ENCODE peak calls at places on chromosomes 4 and X, in eight cellular contexts. One of them, this sample, is unnamed.

GRCh38 chr4:7595883-7596535 is 161.3 kb upstream of the PSAPL1 start:
- DNase-seq in fibroblast of lung: peak; percentile 62
- DNase-seq in PC-3: peak; percentile 58
- DNase-seq in adrenal gland: no peak
- DNase-seq in suprapubic skin: no peak
- DNase-seq in pancreas: no peak
- DNase-seq in GM23248: no peak
- DNase-seq in left ventricle myocardium inferior: no peak
- DNase-seq in this sample: no peak

GRCh38 chr4:155667538-155668511 is 1.2 kb downstream of the GUCY1A1 start:
- DNase-seq in fibroblast of lung: peak; percentile 39
- DNase-seq in PC-3: peak; percentile 45
- DNase-seq in adrenal gland: peak; percentile 20
- DNase-seq in suprapubic skin: peak; percentile 56
- DNase-seq in pancreas: peak; percentile 57
- DNase-seq in GM23248: peak; percentile 45
- DNase-seq in left ventricle myocardium inferior: peak; percentile 61
- DNase-seq in this sample: no peak

GRCh38 chrX:25034889-25035288 is 19.1 kb upstream of the ARX start:
- DNase-seq in fibroblast of lung: no peak
- DNase-seq in PC-3: peak; percentile 36
- DNase-seq in adrenal gland: no peak
- DNase-seq in suprapubic skin: no peak
- DNase-seq in pancreas: no peak
- DNase-seq in GM23248: peak; percentile 36
- DNase-seq in left ventricle myocardium inferior: no peak
- DNase-seq in this sample: no peak

GRCh38 chr4:84019626-84020025 is 479.5 kb downstream of the NKX6-1 start:
- DNase-seq in fibroblast of lung: no peak
- DNase-seq in PC-3: no peak
- DNase-seq in adrenal gland: no peak
- DNase-seq in suprapubic skin: no peak
- DNase-seq in pancreas: no peak
- DNase-seq in GM23248: no peak
- DNase-seq in left ventricle myocardium inferior: no peak
- DNase-seq in this sample: no peak

GRCh38 chr4:104716584-104716983 is 221.9 kb upstream of the CXXC4 start:
- DNase-seq in fibroblast of lung: no peak
- DNase-seq in PC-3: no peak
- DNase-seq in adrenal gland: no peak
- DNase-seq in suprapubic skin: no peak
- DNase-seq in pancreas: no peak
- DNase-seq in GM23248: no peak
- DNase-seq in left ventricle myocardium inferior: no peak
- DNase-seq in this sample: no peak

GRCh38 chrX:16239211-16239610 is 71.9 kb downstream of the MAGEB17 start:
- DNase-seq in fibroblast of lung: peak; percentile 94
- DNase-seq in PC-3: peak; percentile 88
- DNase-seq in adrenal gland: no peak
- DNase-seq in suprapubic skin: no peak
- DNase-seq in pancreas: no peak
- DNase-seq in GM23248: peak; percentile 64
- DNase-seq in left ventricle myocardium inferior: no peak
- DNase-seq in this sample: no peak

GRCh38 chr4:147760695-147761094 is 28.8 kb downstream of the ARHGAP10 start:
- DNase-seq in fibroblast of lung: no peak
- DNase-seq in PC-3: no peak
- DNase-seq in adrenal gland: peak; percentile 35
- DNase-seq in suprapubic skin: no peak
- DNase-seq in pancreas: peak; percentile 53
- DNase-seq in GM23248: no peak
- DNase-seq in left ventricle myocardium inferior: peak; percentile 43
- DNase-seq in this sample: no peak

GRCh38 chrX:56762707-56763555 is 33.9 kb downstream of the NBDY start:
- DNase-seq in fibroblast of lung: no peak
- DNase-seq in PC-3: no peak
- DNase-seq in adrenal gland: no peak
- DNase-seq in suprapubic skin: no peak
- DNase-seq in pancreas: no peak
- DNase-seq in GM23248: no peak
- DNase-seq in left ventricle myocardium inferior: no peak
- DNase-seq in this sample: no peak

GRCh38 chr4:167613381-167613780 is 379.1 kb upstream of the SPOCK3 start:
- DNase-seq in fibroblast of lung: no peak
- DNase-seq in PC-3: no peak
- DNase-seq in adrenal gland: no peak
- DNase-seq in suprapubic skin: no peak
- DNase-seq in pancreas: no peak
- DNase-seq in GM23248: no peak
- DNase-seq in left ventricle myocardium inferior: no peak
- DNase-seq in this sample: no peak

GRCh38 chr4:1753692-1754311 is 32.5 kb downstream of the TACC3 start:
- DNase-seq in fibroblast of lung: no peak
- DNase-seq in PC-3: no peak
- DNase-seq in adrenal gland: no peak
- DNase-seq in suprapubic skin: no peak
- DNase-seq in pancreas: no peak
- DNase-seq in GM23248: no peak
- DNase-seq in left ventricle myocardium inferior: no peak
- DNase-seq in this sample: no peak

GRCh38 chrX:10117301-10117700 is 39.5 kb upstream of the CLCN4 start:
- DNase-seq in fibroblast of lung: no peak
- DNase-seq in PC-3: no peak
- DNase-seq in adrenal gland: no peak
- DNase-seq in suprapubic skin: no peak
- DNase-seq in pancreas: no peak
- DNase-seq in GM23248: no peak
- DNase-seq in left ventricle myocardium inferior: no peak
- DNase-seq in this sample: no peak

GRCh38 chr4:60611762-60612496 is 588.2 kb upstream of the ADGRL3 start:
- DNase-seq in fibroblast of lung: peak; percentile 36
- DNase-seq in PC-3: peak; percentile 98
- DNase-seq in adrenal gland: no peak
- DNase-seq in suprapubic skin: no peak
- DNase-seq in pancreas: no peak
- DNase-seq in GM23248: no peak
- DNase-seq in left ventricle myocardium inferior: no peak
- DNase-seq in this sample: no peak

GRCh38 chr4:77817304-77818076 is 1.7 kb downstream of the CNOT6L start:
- DNase-seq in fibroblast of lung: peak; percentile 43
- DNase-seq in PC-3: no peak
- DNase-seq in adrenal gland: no peak
- DNase-seq in suprapubic skin: no peak
- DNase-seq in pancreas: peak; percentile 28
- DNase-seq in GM23248: peak; percentile 53
- DNase-seq in left ventricle myocardium inferior: no peak
- DNase-seq in this sample: no peak

GRCh38 chr4:140242357-140243284 is 88.6 kb upstream of the MAML3 start:
- DNase-seq in fibroblast of lung: no peak
- DNase-seq in PC-3: peak; percentile 32
- DNase-seq in adrenal gland: no peak
- DNase-seq in suprapubic skin: no peak
- DNase-seq in pancreas: peak; percentile 29
- DNase-seq in GM23248: no peak
- DNase-seq in left ventricle myocardium inferior: no peak
- DNase-seq in this sample: no peak

GRCh38 chr4:140239311-140239710 is 85.3 kb upstream of the MAML3 start:
- DNase-seq in fibroblast of lung: no peak
- DNase-seq in PC-3: no peak
- DNase-seq in adrenal gland: no peak
- DNase-seq in suprapubic skin: no peak
- DNase-seq in pancreas: no peak
- DNase-seq in GM23248: no peak
- DNase-seq in left ventricle myocardium inferior: no peak
- DNase-seq in this sample: no peak

GRCh38 chr4:140237616-140238352 is 83.8 kb upstream of the MAML3 start:
- DNase-seq in fibroblast of lung: peak; percentile 96
- DNase-seq in PC-3: no peak
- DNase-seq in adrenal gland: peak; percentile 60
- DNase-seq in suprapubic skin: peak; percentile 85
- DNase-seq in pancreas: peak; percentile 40
- DNase-seq in GM23248: peak; percentile 95
- DNase-seq in left ventricle myocardium inferior: peak; percentile 79
- DNase-seq in this sample: no peak

GRCh38 chr4:140238353-140239041 is 84.5 kb upstream of the MAML3 start:
- DNase-seq in fibroblast of lung: peak; percentile 85
- DNase-seq in PC-3: no peak
- DNase-seq in adrenal gland: peak; percentile 92
- DNase-seq in suprapubic skin: peak; percentile 91
- DNase-seq in pancreas: peak; percentile 55
- DNase-seq in GM23248: peak; percentile 94
- DNase-seq in left ventricle myocardium inferior: peak; percentile 91
- DNase-seq in this sample: peak; percentile 95

GRCh38 chr4:140240237-140240636 is 86.3 kb upstream of the MAML3 start:
- DNase-seq in fibroblast of lung: no peak
- DNase-seq in PC-3: no peak
- DNase-seq in adrenal gland: no peak
- DNase-seq in suprapubic skin: no peak
- DNase-seq in pancreas: no peak
- DNase-seq in GM23248: no peak
- DNase-seq in left ventricle myocardium inferior: no peak
- DNase-seq in this sample: no peak
- H3K4me1 ChIP-seq in fibroblast of lung: peaks cover 21% of the 10 kb centered on the region
- H3K4me1 ChIP-seq in PC-3: peaks cover 20% of the 10 kb centered on the region
- H3K4me1 ChIP-seq in adrenal gland: peaks cover 6% of the 10 kb centered on the region
- H3K4me1 ChIP-seq in suprapubic skin: peaks cover 45% of the 10 kb centered on the region
- H3K4me1 ChIP-seq in pancreas: no peaks in the 10 kb centered on the region
- H3K4me1 ChIP-seq in GM23248: peaks cover 27% of the 10 kb centered on the region
- H3K4me1 ChIP-seq in left ventricle myocardium inferior: peaks cover 39% of the 10 kb centered on the region
- H3K4me1 ChIP-seq in this sample: peaks cover 62% of the 10 kb centered on the region

GRCh38 chr4:37528161-37528560 is 158.0 kb downstream of the RELL1 start:
- DNase-seq in fibroblast of lung: no peak
- DNase-seq in PC-3: peak; percentile 76
- DNase-seq in adrenal gland: no peak
- DNase-seq in suprapubic skin: no peak
- DNase-seq in pancreas: peak; percentile 20
- DNase-seq in GM23248: peak; percentile 6
- DNase-seq in left ventricle myocardium inferior: no peak
- DNase-seq in this sample: no peak
- H3K4me1 ChIP-seq in fibroblast of lung: no peaks in the 10 kb centered on the region
- H3K4me1 ChIP-seq in PC-3: peaks cover 12% of the 10 kb centered on the region
- H3K4me1 ChIP-seq in adrenal gland: no peaks in the 10 kb centered on the region
- H3K4me1 ChIP-seq in suprapubic skin: no peaks in the 10 kb centered on the region
- H3K4me1 ChIP-seq in pancreas: no peaks in the 10 kb centered on the region
- H3K4me1 ChIP-seq in GM23248: no peaks in the 10 kb centered on the region
- H3K4me1 ChIP-seq in left ventricle myocardium inferior: no peaks in the 10 kb centered on the region
- H3K4me1 ChIP-seq in this sample: no peaks in the 10 kb centered on the region

GRCh38 chr4:88109123-88109864 is 49.1 kb downstream of the ABCG2 start:
- DNase-seq in fibroblast of lung: no peak
- DNase-seq in PC-3: no peak
- DNase-seq in adrenal gland: no peak
- DNase-seq in suprapubic skin: no peak
- DNase-seq in pancreas: no peak
- DNase-seq in GM23248: no peak
- DNase-seq in left ventricle myocardium inferior: no peak
- DNase-seq in this sample: no peak

GRCh38 chr4:88106205-88106604 is 52.2 kb downstream of the ABCG2 start:
- DNase-seq in fibroblast of lung: peak; percentile 66
- DNase-seq in PC-3: peak; percentile 73
- DNase-seq in adrenal gland: no peak
- DNase-seq in suprapubic skin: no peak
- DNase-seq in pancreas: no peak
- DNase-seq in GM23248: peak; percentile 32
- DNase-seq in left ventricle myocardium inferior: no peak
- DNase-seq in this sample: no peak

GRCh38 chr4:88108747-88109122 is 49.7 kb downstream of the ABCG2 start:
- DNase-seq in fibroblast of lung: peak; percentile 45
- DNase-seq in PC-3: no peak
- DNase-seq in adrenal gland: no peak
- DNase-seq in suprapubic skin: no peak
- DNase-seq in pancreas: no peak
- DNase-seq in GM23248: peak; percentile 13
- DNase-seq in left ventricle myocardium inferior: no peak
- DNase-seq in this sample: no peak

GRCh38 chr4:88104902-88105610 is 53.4 kb downstream of the ABCG2 start:
- DNase-seq in fibroblast of lung: peak; percentile 80
- DNase-seq in PC-3: peak; percentile 91
- DNase-seq in adrenal gland: no peak
- DNase-seq in suprapubic skin: no peak
- DNase-seq in pancreas: no peak
- DNase-seq in GM23248: peak; percentile 72
- DNase-seq in left ventricle myocardium inferior: no peak
- DNase-seq in this sample: no peak

GRCh38 chr4:88107406-88108107 is 50.9 kb downstream of the ABCG2 start:
- DNase-seq in fibroblast of lung: peak; percentile 7
- DNase-seq in PC-3: peak; percentile 16
- DNase-seq in adrenal gland: peak; percentile 45
- DNase-seq in suprapubic skin: no peak
- DNase-seq in pancreas: no peak
- DNase-seq in GM23248: no peak
- DNase-seq in left ventricle myocardium inferior: no peak
- DNase-seq in this sample: no peak
- H3K4me1 ChIP-seq in fibroblast of lung: peaks cover 8% of the 10 kb centered on the region
- H3K4me1 ChIP-seq in PC-3: peaks cover 47% of the 10 kb centered on the region
- H3K4me1 ChIP-seq in adrenal gland: peaks cover 12% of the 10 kb centered on the region
- H3K4me1 ChIP-seq in suprapubic skin: peaks cover 14% of the 10 kb centered on the region
- H3K4me1 ChIP-seq in pancreas: no peaks in the 10 kb centered on the region
- H3K4me1 ChIP-seq in GM23248: peaks cover 16% of the 10 kb centered on the region
- H3K4me1 ChIP-seq in left ventricle myocardium inferior: peaks cover 15% of the 10 kb centered on the region
- H3K4me1 ChIP-seq in this sample: no peaks in the 10 kb centered on the region

GRCh38 chr4:112172180-112172579 is 26.9 kb downstream of the FAM241A start:
- DNase-seq in fibroblast of lung: no peak
- DNase-seq in PC-3: no peak
- DNase-seq in adrenal gland: no peak
- DNase-seq in suprapubic skin: no peak
- DNase-seq in pancreas: no peak
- DNase-seq in GM23248: no peak
- DNase-seq in left ventricle myocardium inferior: no peak
- DNase-seq in this sample: no peak
- H3K4me1 ChIP-seq in fibroblast of lung: no peaks in the 10 kb centered on the region
- H3K4me1 ChIP-seq in PC-3: peaks cover 16% of the 10 kb centered on the region
- H3K4me1 ChIP-seq in adrenal gland: no peaks in the 10 kb centered on the region
- H3K4me1 ChIP-seq in suprapubic skin: peaks cover 2% of the 10 kb centered on the region
- H3K4me1 ChIP-seq in pancreas: no peaks in the 10 kb centered on the region
- H3K4me1 ChIP-seq in GM23248: peaks cover 41% of the 10 kb centered on the region
- H3K4me1 ChIP-seq in left ventricle myocardium inferior: peaks cover 74% of the 10 kb centered on the region
- H3K4me1 ChIP-seq in this sample: no peaks in the 10 kb centered on the region

GRCh38 chr4:8846864-8847263 is 24.8 kb downstream of the HMX1 start:
- DNase-seq in fibroblast of lung: no peak
- DNase-seq in PC-3: no peak
- DNase-seq in adrenal gland: peak; percentile 1
- DNase-seq in suprapubic skin: peak; percentile 17
- DNase-seq in pancreas: no peak
- DNase-seq in GM23248: no peak
- DNase-seq in left ventricle myocardium inferior: no peak
- DNase-seq in this sample: no peak
- H3K4me1 ChIP-seq in fibroblast of lung: no peaks in the 10 kb centered on the region
- H3K4me1 ChIP-seq in PC-3: no peaks in the 10 kb centered on the region
- H3K4me1 ChIP-seq in adrenal gland: no peaks in the 10 kb centered on the region
- H3K4me1 ChIP-seq in suprapubic skin: no peaks in the 10 kb centered on the region
- H3K4me1 ChIP-seq in pancreas: no peaks in the 10 kb centered on the region
- H3K4me1 ChIP-seq in GM23248: no peaks in the 10 kb centered on the region
- H3K4me1 ChIP-seq in left ventricle myocardium inferior: no peaks in the 10 kb centered on the region
- H3K4me1 ChIP-seq in this sample: peaks cover 6% of the 10 kb centered on the region